ENCODE peak calls at places on chromosomes 4 and X, in five cellular contexts. One of them, this sample, is unnamed.

GRCh38 chr4:152535236-152535902 is 523 bp downstream of the FBXW7 start:
- DNase-seq in tibial artery: no peak
- DNase-seq in cardiac fibroblast: no peak
- DNase-seq in sciatic nerve: peak
- DNase-seq in BJ: no peak
- DNase-seq in this sample: peak

GRCh38 chrX:154470434-154470833 is 8.6 kb downstream of the LAGE3 start:
- DNase-seq in cardiac fibroblast: no peak
- DNase-seq in BJ: no peak
- DNase-seq in tibial artery: no peak
- DNase-seq in sciatic nerve: no peak
- DNase-seq in this sample: no peak

GRCh38 chr4:19063662-19064061 is 1042.1 kb upstream of the LCORL start:
- DNase-seq in sciatic nerve: no peak
- DNase-seq in BJ: no peak
- DNase-seq in tibial artery: no peak
- DNase-seq in cardiac fibroblast: no peak
- DNase-seq in this sample: no peak

GRCh38 chr4:158195297-158195696 is 15.0 kb upstream of the TMEM144 start:
- DNase-seq in cardiac fibroblast: no peak
- DNase-seq in sciatic nerve: no peak
- DNase-seq in BJ: no peak
- DNase-seq in tibial artery: no peak
- DNase-seq in this sample: no peak

GRCh38 chr4:128846063-128846462 is 36.6 kb downstream of the JADE1 start:
- DNase-seq in sciatic nerve: no peak
- DNase-seq in cardiac fibroblast: no peak
- DNase-seq in tibial artery: no peak
- DNase-seq in BJ: no peak
- DNase-seq in this sample: no peak

GRCh38 chr4:5776510-5776909 is 65.5 kb downstream of the EVC start:
- DNase-seq in sciatic nerve: no peak
- DNase-seq in BJ: no peak
- DNase-seq in cardiac fibroblast: no peak
- DNase-seq in tibial artery: no peak
- DNase-seq in this sample: no peak

GRCh38 chrX:136065044-136065671 is 79.9 kb downstream of the SLC9A6 start:
- DNase-seq in tibial artery: peak
- DNase-seq in sciatic nerve: peak
- DNase-seq in cardiac fibroblast: peak
- DNase-seq in BJ: no peak
- DNase-seq in this sample: peak

GRCh38 chr4:38612996-38613395 is 51.0 kb upstream of the KLF3 start:
- DNase-seq in tibial artery: no peak
- DNase-seq in BJ: no peak
- DNase-seq in sciatic nerve: no peak
- DNase-seq in cardiac fibroblast: no peak
- DNase-seq in this sample: no peak